ENCODE peak calls at places on chromosome 7, in seven cellular contexts. One of them, this sample, is unnamed.

GRCh38 chr7:67729771-67730170 is 733.1 kb downstream of the TYW1 start:
- DNase-seq in mucosa of descending colon: no peak
- DNase-seq in SK-N-SH: no peak
- DNase-seq in left ventricle myocardium inferior: no peak
- DNase-seq in heart right ventricle: no peak
- DNase-seq in astrocyte of the spinal cord: no peak
- DNase-seq in brain microvascular endothelial cell: no peak
- DNase-seq in this sample: no peak

GRCh38 chr7:39667354-39667923 is 44.1 kb downstream of the RALA start:
- DNase-seq in brain microvascular endothelial cell: no peak
- DNase-seq in astrocyte of the spinal cord: no peak
- DNase-seq in mucosa of descending colon: no peak
- DNase-seq in heart right ventricle: no peak
- DNase-seq in left ventricle myocardium inferior: no peak
- DNase-seq in SK-N-SH: no peak
- DNase-seq in this sample: no peak

GRCh38 chr7:36208997-36209813 is 56.2 kb downstream of the EEPD1 start:
- DNase-seq in mucosa of descending colon: no peak
- DNase-seq in heart right ventricle: no peak
- DNase-seq in SK-N-SH: no peak
- DNase-seq in brain microvascular endothelial cell: no peak
- DNase-seq in astrocyte of the spinal cord: no peak
- DNase-seq in left ventricle myocardium inferior: no peak
- DNase-seq in this sample: peak

GRCh38 chr7:92634924-92635519 is 44.8 kb upstream of the FAM133B start:
- DNase-seq in astrocyte of the spinal cord: peak
- DNase-seq in left ventricle myocardium inferior: no peak
- DNase-seq in heart right ventricle: no peak
- DNase-seq in SK-N-SH: peak
- DNase-seq in mucosa of descending colon: no peak
- DNase-seq in brain microvascular endothelial cell: peak
- DNase-seq in this sample: peak

GRCh38 chr7:24978837-24979469 is 1.0 kb downstream of the OSBPL3 start:
- DNase-seq in SK-N-SH: no peak
- DNase-seq in heart right ventricle: no peak
- DNase-seq in mucosa of descending colon: peak
- DNase-seq in left ventricle myocardium inferior: no peak
- DNase-seq in astrocyte of the spinal cord: peak
- DNase-seq in brain microvascular endothelial cell: no peak
- DNase-seq in this sample: peak

GRCh38 chr7:150405584-150406310 is 26.6 kb downstream of the ZNF775 start:
- DNase-seq in mucosa of descending colon: no peak
- DNase-seq in left ventricle myocardium inferior: no peak
- DNase-seq in SK-N-SH: peak
- DNase-seq in brain microvascular endothelial cell: peak
- DNase-seq in heart right ventricle: peak
- DNase-seq in astrocyte of the spinal cord: no peak
- DNase-seq in this sample: no peak

GRCh38 chr7:141648276-141649114 is 53.5 kb downstream of the DENND11 start:
- DNase-seq in left ventricle myocardium inferior: no peak
- DNase-seq in mucosa of descending colon: no peak
- DNase-seq in heart right ventricle: no peak
- DNase-seq in SK-N-SH: no peak
- DNase-seq in brain microvascular endothelial cell: no peak
- DNase-seq in astrocyte of the spinal cord: peak
- DNase-seq in this sample: no peak

GRCh38 chr7:79988642-79989041 is 146.0 kb upstream of the GNAI1 start:
- DNase-seq in astrocyte of the spinal cord: peak
- DNase-seq in left ventricle myocardium inferior: no peak
- DNase-seq in mucosa of descending colon: no peak
- DNase-seq in heart right ventricle: no peak
- DNase-seq in SK-N-SH: no peak
- DNase-seq in brain microvascular endothelial cell: peak
- DNase-seq in this sample: peak

GRCh38 chr7:131124867-131125266 is 202.8 kb upstream of the MKLN1 start:
- DNase-seq in SK-N-SH: no peak
- DNase-seq in left ventricle myocardium inferior: no peak
- DNase-seq in astrocyte of the spinal cord: no peak
- DNase-seq in brain microvascular endothelial cell: no peak
- DNase-seq in heart right ventricle: no peak
- DNase-seq in mucosa of descending colon: no peak
- DNase-seq in this sample: no peak

GRCh38 chr7:5507026-5507425 is 83.4 kb upstream of the TNRC18 start:
- DNase-seq in brain microvascular endothelial cell: no peak
- DNase-seq in SK-N-SH: peak
- DNase-seq in left ventricle myocardium inferior: no peak
- DNase-seq in mucosa of descending colon: no peak
- DNase-seq in astrocyte of the spinal cord: no peak
- DNase-seq in heart right ventricle: no peak
- DNase-seq in this sample: no peak

GRCh38 chr7:47045592-47045991 is 536.3 kb downstream of the TNS3 start:
- DNase-seq in heart right ventricle: no peak
- DNase-seq in astrocyte of the spinal cord: no peak
- DNase-seq in left ventricle myocardium inferior: no peak
- DNase-seq in SK-N-SH: no peak
- DNase-seq in mucosa of descending colon: no peak
- DNase-seq in brain microvascular endothelial cell: peak
- DNase-seq in this sample: no peak

GRCh38 chr7:104794154-104794553 is 219.9 kb upstream of the KMT2E start:
- DNase-seq in mucosa of descending colon: no peak
- DNase-seq in heart right ventricle: no peak
- DNase-seq in SK-N-SH: no peak
- DNase-seq in brain microvascular endothelial cell: no peak
- DNase-seq in left ventricle myocardium inferior: no peak
- DNase-seq in astrocyte of the spinal cord: no peak
- DNase-seq in this sample: peak

GRCh38 chr7:104328970-104329825 is 795 bp downstream of the LHFPL3 start:
- DNase-seq in SK-N-SH: peak
- DNase-seq in left ventricle myocardium inferior: no peak
- DNase-seq in heart right ventricle: no peak
- DNase-seq in brain microvascular endothelial cell: no peak
- DNase-seq in mucosa of descending colon: no peak
- DNase-seq in astrocyte of the spinal cord: no peak
- DNase-seq in this sample: no peak

GRCh38 chr7:81094952-81095351 is 176.1 kb upstream of the SEMA3C start:
- DNase-seq in brain microvascular endothelial cell: no peak
- DNase-seq in mucosa of descending colon: no peak
- DNase-seq in left ventricle myocardium inferior: no peak
- DNase-seq in heart right ventricle: no peak
- DNase-seq in astrocyte of the spinal cord: no peak
- DNase-seq in SK-N-SH: no peak
- DNase-seq in this sample: no peak

GRCh38 chr7:20340839-20341238 is 10.1 kb downstream of the ITGB8 start:
- DNase-seq in brain microvascular endothelial cell: no peak
- DNase-seq in left ventricle myocardium inferior: no peak
- DNase-seq in SK-N-SH: no peak
- DNase-seq in mucosa of descending colon: peak
- DNase-seq in astrocyte of the spinal cord: no peak
- DNase-seq in heart right ventricle: no peak
- DNase-seq in this sample: peak

GRCh38 chr7:19268737-19269136 is 123.5 kb upstream of the FERD3L start:
- DNase-seq in SK-N-SH: no peak
- DNase-seq in astrocyte of the spinal cord: no peak
- DNase-seq in mucosa of descending colon: no peak
- DNase-seq in brain microvascular endothelial cell: no peak
- DNase-seq in left ventricle myocardium inferior: no peak
- DNase-seq in heart right ventricle: no peak
- DNase-seq in this sample: no peak

GRCh38 chr7:87048839-87049238 is 10.6 kb downstream of the ELAPOR2 start:
- DNase-seq in SK-N-SH: no peak
- DNase-seq in astrocyte of the spinal cord: no peak
- DNase-seq in heart right ventricle: no peak
- DNase-seq in left ventricle myocardium inferior: no peak
- DNase-seq in brain microvascular endothelial cell: no peak
- DNase-seq in mucosa of descending colon: no peak
- DNase-seq in this sample: no peak

GRCh38 chr7:29231671-29232267 is 37.2 kb downstream of the CHN2 start:
- DNase-seq in heart right ventricle: no peak
- DNase-seq in mucosa of descending colon: no peak
- DNase-seq in astrocyte of the spinal cord: no peak
- DNase-seq in brain microvascular endothelial cell: no peak
- DNase-seq in SK-N-SH: no peak
- DNase-seq in left ventricle myocardium inferior: no peak
- DNase-seq in this sample: no peak

GRCh38 chr7:49635800-49636199 is 137.6 kb upstream of the VWC2 start:
- DNase-seq in brain microvascular endothelial cell: no peak
- DNase-seq in SK-N-SH: no peak
- DNase-seq in astrocyte of the spinal cord: no peak
- DNase-seq in heart right ventricle: no peak
- DNase-seq in mucosa of descending colon: peak
- DNase-seq in left ventricle myocardium inferior: no peak
- DNase-seq in this sample: peak
- TF ChIP-seq CTCF in brain microvascular endothelial cell: no peak
- TF ChIP-seq CTCF in SK-N-SH: peak
- TF ChIP-seq CTCF in astrocyte of the spinal cord: no peak
- TF ChIP-seq CTCF in heart right ventricle: peak
- TF ChIP-seq CTCF in mucosa of descending colon: no peak
- TF ChIP-seq CTCF in left ventricle myocardium inferior: no peak
- TF ChIP-seq CTCF in this sample: no peak

GRCh38 chr7:44103941-44104879 is at the start of gene AEBP1:
- DNase-seq in left ventricle myocardium inferior: no peak
- DNase-seq in brain microvascular endothelial cell: no peak
- DNase-seq in SK-N-SH: peak
- DNase-seq in mucosa of descending colon: no peak
- DNase-seq in astrocyte of the spinal cord: peak
- DNase-seq in heart right ventricle: no peak
- DNase-seq in this sample: no peak

GRCh38 chr7:44101966-44102845 is 1.9 kb upstream of the AEBP1 start:
- DNase-seq in brain microvascular endothelial cell: peak
- DNase-seq in mucosa of descending colon: no peak
- DNase-seq in astrocyte of the spinal cord: peak
- DNase-seq in heart right ventricle: no peak
- DNase-seq in SK-N-SH: no peak
- DNase-seq in left ventricle myocardium inferior: peak
- DNase-seq in this sample: peak

GRCh38 chr7:44104880-44105771 is 981 bp downstream of the AEBP1 start:
- DNase-seq in left ventricle myocardium inferior: no peak
- DNase-seq in SK-N-SH: peak
- DNase-seq in heart right ventricle: no peak
- DNase-seq in astrocyte of the spinal cord: peak
- DNase-seq in mucosa of descending colon: no peak
- DNase-seq in brain microvascular endothelial cell: peak
- DNase-seq in this sample: peak

GRCh38 chr7:44102846-44103565 is 1.1 kb upstream of the AEBP1 start:
- DNase-seq in left ventricle myocardium inferior: no peak
- DNase-seq in mucosa of descending colon: no peak
- DNase-seq in heart right ventricle: no peak
- DNase-seq in astrocyte of the spinal cord: no peak
- DNase-seq in brain microvascular endothelial cell: no peak
- DNase-seq in SK-N-SH: no peak
- DNase-seq in this sample: no peak

DNA sequence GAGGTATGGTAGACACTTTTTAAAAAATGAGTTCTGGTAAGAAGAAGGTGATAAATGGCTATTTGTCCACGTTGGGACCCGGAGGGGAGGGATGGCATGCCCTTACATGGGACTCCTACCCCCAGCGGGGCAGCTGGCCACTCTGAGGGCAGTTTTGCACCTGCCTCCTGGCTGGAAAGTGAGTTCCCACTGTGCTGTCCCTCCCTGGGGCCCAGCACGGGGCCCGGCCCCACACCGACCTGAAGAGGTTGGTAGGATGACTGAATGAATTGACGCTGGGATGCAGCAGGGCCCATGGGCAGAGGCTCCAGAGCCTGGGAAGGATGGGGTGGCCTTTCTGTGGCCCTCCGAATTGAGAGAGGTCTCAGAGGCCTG is 592 bp upstream of the AEBP1 start:
- DNase-seq in left ventricle myocardium inferior: no peak
- DNase-seq in astrocyte of the spinal cord: no peak
- DNase-seq in mucosa of descending colon: no peak
- DNase-seq in brain microvascular endothelial cell: no peak
- DNase-seq in SK-N-SH: no peak
- DNase-seq in heart right ventricle: no peak
- DNase-seq in this sample: no peak
- H3K4me3 ChIP-seq in left ventricle myocardium inferior: peak
- H3K4me3 ChIP-seq in astrocyte of the spinal cord: peak
- H3K4me3 ChIP-seq in mucosa of descending colon: no peak
- H3K4me3 ChIP-seq in brain microvascular endothelial cell: no peak
- H3K4me3 ChIP-seq in SK-N-SH: peak
- H3K4me3 ChIP-seq in heart right ventricle: peak
- H3K4me3 ChIP-seq in this sample: no peak

DNA sequence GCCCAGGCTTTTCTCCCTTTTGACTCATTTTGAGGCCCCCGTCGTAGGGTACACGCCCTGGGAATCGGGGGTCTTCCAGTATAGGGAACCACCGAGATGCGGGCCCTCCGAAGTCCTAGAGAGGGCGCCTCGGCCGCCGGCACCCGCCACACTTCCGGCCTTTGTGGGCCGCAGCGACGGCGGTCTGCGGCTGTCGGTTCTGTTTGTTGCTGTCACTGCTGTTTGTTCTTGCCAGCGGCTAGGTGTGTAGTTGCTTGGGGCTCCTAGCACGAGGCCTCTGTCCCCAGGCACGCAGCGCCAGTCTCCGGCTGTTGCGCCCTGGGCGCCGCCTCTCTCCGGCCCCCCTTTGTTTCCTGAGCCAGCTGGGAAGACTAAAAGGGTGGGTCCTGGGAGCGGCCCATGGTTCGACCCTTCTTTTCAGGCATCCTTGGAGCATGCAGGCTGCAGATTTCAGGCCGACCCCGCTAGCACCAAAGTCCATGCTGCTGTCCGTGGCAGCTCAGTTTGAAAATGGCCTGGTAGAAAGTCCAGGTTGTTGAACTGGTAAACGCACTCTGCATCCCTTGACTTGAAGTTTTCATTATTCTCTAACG is 17.8 kb upstream of the ZKSCAN1 start:
- DNase-seq in astrocyte of the spinal cord: peak
- DNase-seq in left ventricle myocardium inferior: peak
- DNase-seq in brain microvascular endothelial cell: no peak
- DNase-seq in heart right ventricle: peak
- DNase-seq in mucosa of descending colon: peak
- DNase-seq in SK-N-SH: peak
- DNase-seq in this sample: no peak
- TF ChIP-seq CTCF in astrocyte of the spinal cord: peak
- TF ChIP-seq CTCF in left ventricle myocardium inferior: peak
- TF ChIP-seq CTCF in brain microvascular endothelial cell: peak
- TF ChIP-seq CTCF in heart right ventricle: peak
- TF ChIP-seq CTCF in mucosa of descending colon: no peak
- TF ChIP-seq CTCF in SK-N-SH: no peak
- TF ChIP-seq CTCF in this sample: peak

GRCh38 chr7:155213385-155213784 is 84.3 kb upstream of the INSIG1 start:
- DNase-seq in left ventricle myocardium inferior: no peak
- DNase-seq in astrocyte of the spinal cord: peak
- DNase-seq in mucosa of descending colon: no peak
- DNase-seq in heart right ventricle: no peak
- DNase-seq in brain microvascular endothelial cell: peak
- DNase-seq in SK-N-SH: no peak
- DNase-seq in this sample: peak

GRCh38 chr7:155212301-155213015 is 85.2 kb upstream of the INSIG1 start:
- DNase-seq in astrocyte of the spinal cord: no peak
- DNase-seq in left ventricle myocardium inferior: no peak
- DNase-seq in brain microvascular endothelial cell: no peak
- DNase-seq in SK-N-SH: no peak
- DNase-seq in mucosa of descending colon: no peak
- DNase-seq in heart right ventricle: no peak
- DNase-seq in this sample: no peak

GRCh38 chr7:155215576-155216325 is 81.9 kb upstream of the INSIG1 start:
- DNase-seq in brain microvascular endothelial cell: no peak
- DNase-seq in mucosa of descending colon: no peak
- DNase-seq in left ventricle myocardium inferior: no peak
- DNase-seq in astrocyte of the spinal cord: no peak
- DNase-seq in SK-N-SH: peak
- DNase-seq in heart right ventricle: no peak
- DNase-seq in this sample: no peak

GRCh38 chr7:155214328-155214986 is 83.2 kb upstream of the INSIG1 start:
- DNase-seq in SK-N-SH: no peak
- DNase-seq in astrocyte of the spinal cord: no peak
- DNase-seq in brain microvascular endothelial cell: no peak
- DNase-seq in heart right ventricle: no peak
- DNase-seq in mucosa of descending colon: peak
- DNase-seq in left ventricle myocardium inferior: no peak
- DNase-seq in this sample: peak

GRCh38 chr7:155213955-155214327 is 83.7 kb upstream of the INSIG1 start:
- DNase-seq in astrocyte of the spinal cord: no peak
- DNase-seq in heart right ventricle: no peak
- DNase-seq in left ventricle myocardium inferior: no peak
- DNase-seq in brain microvascular endothelial cell: no peak
- DNase-seq in mucosa of descending colon: no peak
- DNase-seq in SK-N-SH: no peak
- DNase-seq in this sample: no peak
- H3K4me3 ChIP-seq in astrocyte of the spinal cord: no peak
- H3K4me3 ChIP-seq in heart right ventricle: no peak
- H3K4me3 ChIP-seq in left ventricle myocardium inferior: no peak
- H3K4me3 ChIP-seq in brain microvascular endothelial cell: no peak
- H3K4me3 ChIP-seq in mucosa of descending colon: no peak
- H3K4me3 ChIP-seq in SK-N-SH: no peak
- H3K4me3 ChIP-seq in this sample: no peak

This sample was measured in bronchial epithelial cell.